ENCODE peak calls at places on chromosomes 1 and 21, in six cellular contexts. One of them, this sample, is unnamed.

GRCh38 chr1:146007048-146007784 is 10.8 kb upstream of the TXNIP start:
- DNase-seq in uterus: peak; percentile 65
- DNase-seq in A549: peak; percentile 79
- DNase-seq in sigmoid colon: peak; percentile 87
- DNase-seq in IMR-90: peak; percentile 78
- DNase-seq in esophagus muscularis mucosa: no peak
- DNase-seq in this sample: peak; percentile 77

GRCh38 chr1:51421961-51422360 is 91.6 kb upstream of the TTC39A start:
- DNase-seq in esophagus muscularis mucosa: no peak
- DNase-seq in sigmoid colon: no peak
- DNase-seq in IMR-90: peak; percentile 82
- DNase-seq in uterus: no peak
- DNase-seq in A549: peak; percentile 24
- DNase-seq in this sample: no peak

GRCh38 chr1:95023399-95024050 is 49.2 kb downstream of the ALG14 start:
- DNase-seq in A549: no peak
- DNase-seq in IMR-90: peak; percentile 96
- DNase-seq in esophagus muscularis mucosa: peak; percentile 21
- DNase-seq in sigmoid colon: no peak
- DNase-seq in uterus: no peak
- DNase-seq in this sample: no peak

GRCh38 chr1:246297314-246298273 is 209.5 kb downstream of the SMYD3 start:
- DNase-seq in sigmoid colon: no peak
- DNase-seq in uterus: no peak
- DNase-seq in A549: no peak
- DNase-seq in esophagus muscularis mucosa: no peak
- DNase-seq in IMR-90: peak; percentile 40
- DNase-seq in this sample: no peak

GRCh38 chr1:235648954-235649721 is 446 bp downstream of the GNG4 start:
- DNase-seq in IMR-90: peak; percentile 67
- DNase-seq in uterus: peak; percentile 35
- DNase-seq in A549: peak; percentile 50
- DNase-seq in sigmoid colon: peak; percentile 64
- DNase-seq in esophagus muscularis mucosa: peak; percentile 89
- DNase-seq in this sample: peak; percentile 59

GRCh38 chr1:27316860-27317259 is 5.1 kb upstream of the TMEM222 start:
- DNase-seq in A549: no peak
- DNase-seq in uterus: no peak
- DNase-seq in IMR-90: no peak
- DNase-seq in esophagus muscularis mucosa: no peak
- DNase-seq in sigmoid colon: no peak
- DNase-seq in this sample: no peak

GRCh38 chr1:54835970-54836369 is 34.8 kb upstream of the TTC22 start:
- DNase-seq in esophagus muscularis mucosa: no peak
- DNase-seq in uterus: no peak
- DNase-seq in A549: no peak
- DNase-seq in sigmoid colon: no peak
- DNase-seq in IMR-90: no peak
- DNase-seq in this sample: no peak

GRCh38 chr1:230581446-230582079 is 60.7 kb upstream of the COG2 start:
- DNase-seq in sigmoid colon: no peak
- DNase-seq in uterus: no peak
- DNase-seq in esophagus muscularis mucosa: no peak
- DNase-seq in IMR-90: no peak
- DNase-seq in A549: peak; percentile 32
- DNase-seq in this sample: no peak

GRCh38 chr21:42555756-42556438 is 42.2 kb downstream of the SLC37A1 start:
- DNase-seq in esophagus muscularis mucosa: no peak
- DNase-seq in uterus: peak; percentile 7
- DNase-seq in sigmoid colon: peak; percentile 40
- DNase-seq in A549: no peak
- DNase-seq in IMR-90: no peak
- DNase-seq in this sample: no peak

GRCh38 chr1:20400341-20401177 is 85.5 kb downstream of the CAMK2N1 start:
- DNase-seq in A549: no peak
- DNase-seq in uterus: no peak
- DNase-seq in IMR-90: no peak
- DNase-seq in esophagus muscularis mucosa: no peak
- DNase-seq in sigmoid colon: no peak
- DNase-seq in this sample: no peak

GRCh38 chr1:155910621-155911121 is 478 bp downstream of the RIT1 start:
- DNase-seq in uterus: no peak
- DNase-seq in sigmoid colon: peak; percentile 69
- DNase-seq in esophagus muscularis mucosa: no peak
- DNase-seq in A549: peak; percentile 59
- DNase-seq in IMR-90: peak; percentile 42
- DNase-seq in this sample: peak; percentile 51

GRCh38 chr1:15933684-15934083 is 42.2 kb downstream of the ZBTB17 start:
- DNase-seq in IMR-90: no peak
- DNase-seq in uterus: no peak
- DNase-seq in esophagus muscularis mucosa: no peak
- DNase-seq in A549: no peak
- DNase-seq in sigmoid colon: no peak
- DNase-seq in this sample: no peak

GRCh38 chr1:114979278-114979891 is 50.2 kb upstream of the TSHB start:
- DNase-seq in IMR-90: peak; percentile 52
- DNase-seq in A549: peak; percentile 44
- DNase-seq in esophagus muscularis mucosa: no peak
- DNase-seq in uterus: peak; percentile 54
- DNase-seq in sigmoid colon: peak; percentile 75
- DNase-seq in this sample: peak; percentile 85

GRCh38 chr1:22318279-22318983 is 133.2 kb upstream of the ZBTB40 start:
- DNase-seq in esophagus muscularis mucosa: no peak
- DNase-seq in uterus: no peak
- DNase-seq in A549: no peak
- DNase-seq in IMR-90: no peak
- DNase-seq in sigmoid colon: no peak
- DNase-seq in this sample: no peak

GRCh38 chr1:161732319-161732718 is 11.0 kb downstream of the FCRLB start:
- DNase-seq in esophagus muscularis mucosa: no peak
- DNase-seq in A549: no peak
- DNase-seq in sigmoid colon: no peak
- DNase-seq in uterus: no peak
- DNase-seq in IMR-90: no peak
- DNase-seq in this sample: no peak

DNA sequence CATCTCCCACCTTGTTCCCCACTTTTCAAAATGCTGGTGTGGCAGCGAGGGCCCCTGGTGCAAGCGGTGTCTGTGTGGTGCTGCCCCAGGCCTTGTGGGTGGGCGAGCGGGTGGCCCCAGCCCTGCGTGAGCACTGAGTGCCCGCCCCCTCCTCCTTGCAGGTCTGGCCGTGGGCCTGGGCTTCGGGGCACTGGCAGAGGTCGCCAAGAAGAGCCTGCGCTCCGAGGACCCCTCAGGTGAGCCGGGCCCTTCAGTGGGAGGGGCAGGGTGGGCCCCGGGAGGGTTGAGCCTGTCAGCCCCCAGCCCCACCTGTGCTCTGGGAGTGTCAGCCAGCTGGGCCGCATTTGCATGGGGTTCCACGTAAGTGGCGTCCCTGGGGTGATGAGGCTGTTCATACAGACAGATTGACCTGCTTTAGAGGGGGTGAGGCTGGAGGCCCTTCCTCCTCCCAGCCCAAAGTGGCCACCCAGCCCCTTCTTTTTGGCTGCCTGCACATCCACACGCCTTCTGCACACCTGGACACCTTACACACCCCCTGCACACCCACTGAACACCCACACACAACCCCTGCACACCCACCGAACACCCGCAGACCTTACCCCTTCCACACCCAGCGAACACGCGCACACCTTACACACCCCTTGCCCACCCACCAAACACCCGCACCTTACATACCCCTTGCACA is 37.3 kb downstream of the COQ8A start:
- DNase-seq in A549: no peak
- DNase-seq in sigmoid colon: peak; percentile 63
- DNase-seq in esophagus muscularis mucosa: no peak
- DNase-seq in uterus: peak; percentile 15
- DNase-seq in IMR-90: no peak
- DNase-seq in this sample: peak; percentile 13
- H3K27ac ChIP-seq in A549: no peak overlapping the region
- H3K27ac ChIP-seq in sigmoid colon: no peak overlapping the region
- H3K27ac ChIP-seq in esophagus muscularis mucosa: no peak overlapping the region
- H3K27ac ChIP-seq in uterus: peak overlapping the region; percentile 40
- H3K27ac ChIP-seq in IMR-90: no peak overlapping the region
- H3K27ac ChIP-seq in this sample: no peak overlapping the region

GRCh38 chr1:151370211-151370911 is 2.1 kb downstream of the SELENBP1 start:
- DNase-seq in sigmoid colon: peak; percentile 66
- DNase-seq in A549: no peak
- DNase-seq in esophagus muscularis mucosa: no peak
- DNase-seq in IMR-90: no peak
- DNase-seq in uterus: peak; percentile 52
- DNase-seq in this sample: no peak
- TF ChIP-seq POLR2A in sigmoid colon: no peak
- TF ChIP-seq POLR2A in A549: no peak
- TF ChIP-seq POLR2A in esophagus muscularis mucosa: no peak
- TF ChIP-seq POLR2A in IMR-90: no peak
- TF ChIP-seq POLR2A in uterus: no peak
- TF ChIP-seq POLR2A in this sample: no peak

GRCh38 chr1:240244968-240245628 is 153.4 kb downstream of the FMN2 start:
- DNase-seq in A549: no peak
- DNase-seq in uterus: no peak
- DNase-seq in sigmoid colon: no peak
- DNase-seq in esophagus muscularis mucosa: no peak
- DNase-seq in IMR-90: peak; percentile 90
- DNase-seq in this sample: no peak
- H3K27ac ChIP-seq in A549: no peak overlapping the region
- H3K27ac ChIP-seq in uterus: no peak overlapping the region
- H3K27ac ChIP-seq in sigmoid colon: no peak overlapping the region
- H3K27ac ChIP-seq in esophagus muscularis mucosa: no peak overlapping the region
- H3K27ac ChIP-seq in IMR-90: peak overlapping the region; percentile 94
- H3K27ac ChIP-seq in this sample: no peak overlapping the region

GRCh38 chr1:17503146-17503545 is 36.4 kb upstream of the ARHGEF10L start:
- DNase-seq in esophagus muscularis mucosa: no peak
- DNase-seq in IMR-90: no peak
- DNase-seq in uterus: no peak
- DNase-seq in sigmoid colon: no peak
- DNase-seq in A549: no peak
- DNase-seq in this sample: no peak

GRCh38 chr1:17498214-17498613 is 41.3 kb upstream of the ARHGEF10L start:
- DNase-seq in esophagus muscularis mucosa: no peak
- DNase-seq in sigmoid colon: no peak
- DNase-seq in uterus: no peak
- DNase-seq in A549: no peak
- DNase-seq in IMR-90: no peak
- DNase-seq in this sample: no peak

GRCh38 chr1:17507916-17508315 is 31.6 kb upstream of the ARHGEF10L start:
- DNase-seq in esophagus muscularis mucosa: no peak
- DNase-seq in uterus: no peak
- DNase-seq in A549: no peak
- DNase-seq in sigmoid colon: no peak
- DNase-seq in IMR-90: no peak
- DNase-seq in this sample: no peak

GRCh38 chr1:17496419-17496818 is 43.1 kb upstream of the ARHGEF10L start:
- DNase-seq in esophagus muscularis mucosa: no peak
- DNase-seq in uterus: no peak
- DNase-seq in A549: no peak
- DNase-seq in sigmoid colon: no peak
- DNase-seq in IMR-90: no peak
- DNase-seq in this sample: no peak

DNA sequence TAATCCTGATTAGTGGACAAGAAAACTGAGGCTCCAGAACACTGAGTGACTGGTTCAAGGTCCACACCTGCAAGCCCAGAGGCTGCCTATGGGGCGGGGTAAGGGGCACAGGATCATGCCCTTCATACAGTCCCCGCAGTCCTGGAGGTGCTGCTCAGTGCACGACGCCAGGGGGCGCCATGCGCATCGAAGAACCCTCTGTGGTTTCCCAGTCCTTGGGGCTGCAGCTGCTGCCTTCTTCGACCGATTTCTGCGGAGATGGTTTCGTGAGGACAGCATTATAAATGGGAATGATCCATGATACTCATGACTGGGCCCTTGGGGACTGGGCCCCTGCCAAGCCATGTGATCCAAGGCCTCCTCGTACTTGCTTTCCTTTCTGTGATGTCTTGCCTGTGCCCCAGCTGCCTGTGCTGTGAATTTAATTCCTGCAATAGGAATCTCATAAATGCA is 37.1 kb upstream of the ARHGEF10L start:
- DNase-seq in sigmoid colon: peak; percentile 96
- DNase-seq in uterus: peak; percentile 85
- DNase-seq in IMR-90: peak; percentile 85
- DNase-seq in esophagus muscularis mucosa: peak; percentile 96
- DNase-seq in A549: peak; percentile 68
- DNase-seq in this sample: peak; percentile 89
- TF ChIP-seq POLR2A in sigmoid colon: no peak
- TF ChIP-seq POLR2A in uterus: peak; percentile 9
- TF ChIP-seq POLR2A in IMR-90: peak; percentile 39
- TF ChIP-seq POLR2A in esophagus muscularis mucosa: no peak
- TF ChIP-seq POLR2A in A549: no peak
- TF ChIP-seq POLR2A in this sample: no peak